ENCODE peak calls at places on chromosomes 12 and 14, in four cellular contexts. One of them, this sample, is unnamed. For H3K4me1, the result is how much of the 10 kb centered on the place peaks cover.

GRCh38 chr14:55340482-55340881 is 69.3 kb downstream of the FBXO34 start:
- ATAC-seq in HCT116: no peak
- ATAC-seq in HepG2: no peak
- ATAC-seq in right lobe of liver: no peak
- ATAC-seq in this sample: no peak

GRCh38 chr14:26841920-26842741 is 244.3 kb upstream of the NOVA1 start:
- ATAC-seq in HCT116: no peak
- ATAC-seq in HepG2: no peak
- ATAC-seq in right lobe of liver: peak
- ATAC-seq in this sample: peak

GRCh38 chr12:61356485-61356884 is 903.7 kb upstream of the USP15 start:
- ATAC-seq in HepG2: no peak
- ATAC-seq in HCT116: no peak
- ATAC-seq in right lobe of liver: no peak
- ATAC-seq in this sample: no peak

GRCh38 chr14:22561366-22561660 is 27.7 kb downstream of the DAD1 start:
- ATAC-seq in right lobe of liver: no peak
- ATAC-seq in HCT116: no peak
- ATAC-seq in HepG2: peak
- ATAC-seq in this sample: no peak

GRCh38 chr12:110581951-110582285 is 1.2 kb downstream of the PPTC7 start:
- ATAC-seq in HCT116: no peak
- ATAC-seq in HepG2: peak
- ATAC-seq in right lobe of liver: no peak
- ATAC-seq in this sample: no peak

GRCh38 chr14:65095633-65096205 is 6.6 kb downstream of the MAX start:
- ATAC-seq in HCT116: no peak
- ATAC-seq in HepG2: no peak
- ATAC-seq in right lobe of liver: peak
- ATAC-seq in this sample: peak

GRCh38 chr14:102182190-102182589 is 42.5 kb downstream of the WDR20 start:
- ATAC-seq in right lobe of liver: no peak
- ATAC-seq in HCT116: no peak
- ATAC-seq in HepG2: no peak
- ATAC-seq in this sample: no peak

GRCh38 chr14:72598328-72598727 is 295.6 kb downstream of the DPF3 start:
- ATAC-seq in HepG2: no peak
- ATAC-seq in right lobe of liver: no peak
- ATAC-seq in HCT116: no peak
- ATAC-seq in this sample: no peak

GRCh38 chr14:73457935-73458218 is 469 bp downstream of the NUMB start:
- ATAC-seq in HepG2: peak
- ATAC-seq in right lobe of liver: peak
- ATAC-seq in HCT116: peak
- ATAC-seq in this sample: no peak

GRCh38 chr12:52691076-52691764 is 11.0 kb upstream of the KRT1 start:
- ATAC-seq in right lobe of liver: peak
- ATAC-seq in HepG2: no peak
- ATAC-seq in HCT116: no peak
- ATAC-seq in this sample: peak

GRCh38 chr12:132161796-132162507 is 17.7 kb downstream of the NOC4L start:
- ATAC-seq in right lobe of liver: no peak
- ATAC-seq in HCT116: no peak
- ATAC-seq in HepG2: no peak
- ATAC-seq in this sample: no peak

GRCh38 chr14:31902915-31903646 is 174.0 kb upstream of the ARHGAP5 start:
- ATAC-seq in right lobe of liver: no peak
- ATAC-seq in HCT116: no peak
- ATAC-seq in HepG2: no peak
- ATAC-seq in this sample: no peak

GRCh38 chr12:123028475-123028874 is 48.0 kb downstream of the ARL6IP4 start:
- ATAC-seq in right lobe of liver: no peak
- ATAC-seq in HCT116: no peak
- ATAC-seq in HepG2: no peak
- ATAC-seq in this sample: no peak

GRCh38 chr12:96213869-96214268 is 19.7 kb downstream of the ELK3 start:
- ATAC-seq in right lobe of liver: no peak
- ATAC-seq in HepG2: no peak
- ATAC-seq in HCT116: no peak
- ATAC-seq in this sample: no peak

GRCh38 chr12:132341318-132342050 is 12.1 kb upstream of the GALNT9 start:
- ATAC-seq in HCT116: no peak
- ATAC-seq in HepG2: peak
- ATAC-seq in right lobe of liver: no peak
- ATAC-seq in this sample: no peak

GRCh38 chr12:115235880-115236279 is 551.9 kb upstream of the TBX3 start:
- ATAC-seq in right lobe of liver: no peak
- ATAC-seq in HepG2: no peak
- ATAC-seq in HCT116: no peak
- ATAC-seq in this sample: no peak

GRCh38 chr14:90406384-90406798 is 9.6 kb downstream of the CALM1 start:
- ATAC-seq in HCT116: no peak
- ATAC-seq in HepG2: peak
- ATAC-seq in right lobe of liver: no peak
- ATAC-seq in this sample: no peak

GRCh38 chr12:69476276-69477017 is 6.3 kb downstream of the FRS2 start:
- ATAC-seq in HCT116: no peak
- ATAC-seq in HepG2: no peak
- ATAC-seq in right lobe of liver: no peak
- ATAC-seq in this sample: peak

GRCh38 chr12:15650399-15651128 is 138.6 kb downstream of the EPS8 start:
- ATAC-seq in HepG2: no peak
- ATAC-seq in right lobe of liver: no peak
- ATAC-seq in HCT116: no peak
- ATAC-seq in this sample: no peak

GRCh38 chr12:131220007-131220685 is 266.4 kb downstream of the ADGRD1 start:
- ATAC-seq in right lobe of liver: no peak
- ATAC-seq in HCT116: no peak
- ATAC-seq in HepG2: no peak
- ATAC-seq in this sample: no peak

GRCh38 chr12:51812871-51813270 is 35.6 kb downstream of the FIGNL2 start:
- ATAC-seq in HepG2: no peak
- ATAC-seq in right lobe of liver: no peak
- ATAC-seq in HCT116: peak
- ATAC-seq in this sample: no peak

GRCh38 chr14:64705406-64706118 is 1.3 kb downstream of the PLEKHG3 start:
- ATAC-seq in HCT116: no peak
- ATAC-seq in right lobe of liver: peak
- ATAC-seq in HepG2: peak
- ATAC-seq in this sample: peak

GRCh38 chr12:6539276-6540134 is 5.2 kb downstream of the GAPDH start:
- ATAC-seq in right lobe of liver: no peak
- ATAC-seq in HepG2: peak
- ATAC-seq in HCT116: peak
- ATAC-seq in this sample: no peak

GRCh38 chr12:77344651-77345050 is 279.3 kb upstream of the E2F7 start:
- ATAC-seq in HepG2: no peak
- ATAC-seq in HCT116: no peak
- ATAC-seq in right lobe of liver: no peak
- ATAC-seq in this sample: no peak

GRCh38 chr14:20631023-20631820 is 10.3 kb downstream of the OR6S1 start:
- ATAC-seq in HepG2: peak
- ATAC-seq in right lobe of liver: peak
- ATAC-seq in HCT116: peak
- ATAC-seq in this sample: no peak

GRCh38 chr14:54895683-54896082 is 6.9 kb downstream of the GCH1 start:
- ATAC-seq in HepG2: peak
- ATAC-seq in HCT116: no peak
- ATAC-seq in right lobe of liver: peak
- ATAC-seq in this sample: no peak

GRCh38 chr12:29316772-29317171 is 64.2 kb downstream of the ERGIC2 start:
- ATAC-seq in right lobe of liver: no peak
- ATAC-seq in HepG2: no peak
- ATAC-seq in HCT116: no peak
- ATAC-seq in this sample: no peak

GRCh38 chr12:83514372-83514771 is 827.7 kb downstream of the TMTC2 start:
- ATAC-seq in right lobe of liver: no peak
- ATAC-seq in HCT116: peak
- ATAC-seq in HepG2: no peak
- ATAC-seq in this sample: no peak

GRCh38 chr12:45587877-45588530 is 141.5 kb upstream of the ARID2 start:
- ATAC-seq in right lobe of liver: peak
- ATAC-seq in HepG2: no peak
- ATAC-seq in HCT116: no peak
- ATAC-seq in this sample: no peak

GRCh38 chr14:98731701-98732100 is 540.3 kb downstream of the BCL11B start:
- ATAC-seq in HCT116: no peak
- ATAC-seq in HepG2: no peak
- ATAC-seq in right lobe of liver: no peak
- ATAC-seq in this sample: no peak

GRCh38 chr14:63404906-63405305 is 86.2 kb upstream of the GPHB5 start:
- ATAC-seq in HCT116: no peak
- ATAC-seq in right lobe of liver: no peak
- ATAC-seq in HepG2: no peak
- ATAC-seq in this sample: no peak

GRCh38 chr12:74847169-74847568 is 309.5 kb downstream of the ATXN7L3B start:
- ATAC-seq in right lobe of liver: peak
- ATAC-seq in HCT116: no peak
- ATAC-seq in HepG2: peak
- ATAC-seq in this sample: no peak

GRCh38 chr12:104582739-104583138 is 126.0 kb downstream of the CHST11 start:
- ATAC-seq in HepG2: no peak
- ATAC-seq in right lobe of liver: no peak
- ATAC-seq in HCT116: no peak
- ATAC-seq in this sample: no peak

GRCh38 chr12:22459872-22460490 is 84.4 kb downstream of the C2CD5 start:
- ATAC-seq in HepG2: peak
- ATAC-seq in right lobe of liver: peak
- ATAC-seq in HCT116: peak
- ATAC-seq in this sample: peak

GRCh38 chr12:1922075-1922709 is 3.7 kb upstream of the CACNA2D4 start:
- ATAC-seq in HepG2: no peak
- ATAC-seq in HCT116: no peak
- ATAC-seq in right lobe of liver: no peak
- ATAC-seq in this sample: no peak

GRCh38 chr12:96495155-96495554 is 5.8 kb downstream of the CFAP54 start:
- ATAC-seq in right lobe of liver: no peak
- ATAC-seq in HCT116: no peak
- ATAC-seq in HepG2: no peak
- ATAC-seq in this sample: no peak

GRCh38 chr12:26047401-26048226 is 77.2 kb downstream of the BHLHE41 start:
- ATAC-seq in HCT116: peak
- ATAC-seq in HepG2: peak
- ATAC-seq in right lobe of liver: no peak
- ATAC-seq in this sample: no peak

DNA sequence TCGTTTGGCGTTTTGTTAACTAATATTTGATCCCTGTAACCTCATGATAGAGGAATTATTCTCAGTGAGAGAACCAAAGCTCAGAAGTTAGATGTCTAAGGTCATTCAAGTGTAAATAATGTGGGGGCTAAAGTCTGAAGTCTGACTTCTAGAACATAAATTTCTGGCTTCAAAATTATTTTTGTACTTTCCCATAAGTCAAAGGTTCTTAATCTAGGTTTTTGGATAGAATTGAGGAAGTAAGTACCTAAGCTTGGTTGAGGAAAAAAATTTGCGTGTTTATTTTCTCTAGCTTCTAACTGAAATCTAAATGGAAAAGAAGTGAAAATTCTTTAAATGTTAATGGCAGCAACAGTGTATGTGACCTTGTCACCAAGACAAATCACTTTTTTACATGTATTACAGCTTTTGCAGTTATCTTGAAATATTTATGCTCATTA is 2.3 kb downstream of the LARP4 start:
- ATAC-seq in right lobe of liver: peak
- ATAC-seq in HCT116: no peak
- ATAC-seq in HepG2: no peak
- ATAC-seq in this sample: no peak
- H3K4me1 ChIP-seq in right lobe of liver: under half
- H3K4me1 ChIP-seq in HCT116: under half
- H3K4me1 ChIP-seq in HepG2: under half
- H3K4me1 ChIP-seq in this sample: half or more

DNA sequence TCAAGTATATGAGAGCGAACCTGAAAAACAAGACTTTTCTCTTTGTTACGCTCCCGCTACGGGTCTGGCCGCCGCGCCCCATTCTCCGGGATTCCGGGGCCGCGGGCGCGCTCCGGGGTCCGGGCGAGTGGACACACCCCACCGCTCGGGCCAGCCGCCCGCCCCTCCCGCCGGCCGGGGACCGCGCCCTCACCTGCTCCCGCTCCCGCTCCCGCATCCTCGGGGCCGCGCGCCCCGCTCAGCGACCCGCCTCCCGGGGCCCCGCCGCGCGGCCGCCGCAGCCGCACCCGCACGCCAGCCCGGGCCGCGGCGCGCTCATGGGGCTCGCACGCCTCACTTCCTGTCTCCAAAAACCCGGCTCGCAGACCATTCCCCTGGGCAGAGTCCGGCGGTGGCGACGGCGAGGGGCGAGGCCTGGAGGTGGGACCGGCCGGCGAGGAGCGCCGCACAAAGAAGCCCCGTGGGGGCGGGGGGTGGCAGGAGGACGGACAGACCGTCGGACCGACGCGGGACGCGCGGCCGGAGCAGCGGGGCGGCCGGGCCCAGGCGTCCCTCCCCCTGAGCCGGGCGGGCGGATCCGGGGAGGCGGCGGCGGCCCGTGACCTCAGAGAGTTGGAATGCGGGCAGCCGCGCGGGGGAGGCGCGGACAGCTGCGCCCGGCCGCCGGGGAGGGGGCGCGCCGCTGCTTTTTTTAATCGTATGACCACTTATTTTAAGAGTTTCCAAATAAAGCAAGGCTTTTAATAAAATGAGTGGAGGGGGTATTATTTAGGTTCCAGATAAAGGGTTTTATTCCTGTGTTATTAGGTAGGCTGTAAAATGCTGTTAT is at the start of gene PTPN21:
- ATAC-seq in right lobe of liver: peak
- ATAC-seq in HCT116: peak
- ATAC-seq in HepG2: peak
- ATAC-seq in this sample: peak
- TF ChIP-seq POLR2A in right lobe of liver: peak
- TF ChIP-seq POLR2A in HCT116: peak
- TF ChIP-seq POLR2A in HepG2: peak
- TF ChIP-seq POLR2A in this sample: peak

GRCh38 chr14:103543721-103544626 is 15.0 kb downstream of the TRMT61A start:
- ATAC-seq in HCT116: no peak
- ATAC-seq in right lobe of liver: peak
- ATAC-seq in HepG2: no peak
- ATAC-seq in this sample: peak
- H3K4me1 ChIP-seq in HCT116: under half
- H3K4me1 ChIP-seq in right lobe of liver: under half
- H3K4me1 ChIP-seq in HepG2: under half
- H3K4me1 ChIP-seq in this sample: half or more

GRCh38 chr14:53034036-53034435 is 83.2 kb upstream of the FERMT2 start:
- ATAC-seq in HCT116: no peak
- ATAC-seq in right lobe of liver: no peak
- ATAC-seq in HepG2: no peak
- ATAC-seq in this sample: no peak

GRCh38 chr14:53034688-53035087 is 83.8 kb upstream of the FERMT2 start:
- ATAC-seq in HCT116: no peak
- ATAC-seq in HepG2: no peak
- ATAC-seq in right lobe of liver: no peak
- ATAC-seq in this sample: no peak

GRCh38 chr14:53035796-53036195 is 84.9 kb upstream of the FERMT2 start:
- ATAC-seq in HCT116: no peak
- ATAC-seq in right lobe of liver: no peak
- ATAC-seq in HepG2: no peak
- ATAC-seq in this sample: no peak

GRCh38 chr14:53037016-53037415 is 86.2 kb upstream of the FERMT2 start:
- ATAC-seq in HepG2: no peak
- ATAC-seq in HCT116: no peak
- ATAC-seq in right lobe of liver: no peak
- ATAC-seq in this sample: no peak

GRCh38 chr14:53035336-53035735 is 84.5 kb upstream of the FERMT2 start:
- ATAC-seq in HepG2: no peak
- ATAC-seq in right lobe of liver: no peak
- ATAC-seq in HCT116: no peak
- ATAC-seq in this sample: no peak
- TF ChIP-seq POLR2A in HepG2: no peak
- TF ChIP-seq POLR2A in right lobe of liver: no peak
- TF ChIP-seq POLR2A in HCT116: no peak
- TF ChIP-seq POLR2A in this sample: no peak

This sample was measured in gastroesophageal sphincter.